ENCODE peak calls at places on chromosomes 16 and 17, in eight cellular contexts. T, F, A, I, N, M, E and W are unnamed samples.

GRCh38 chr17:15351925-15352324 is 10.5 kb upstream of the TEKT3 start:
- DNase-seq in T (no peak), I (no peak), N (peak), M (peak), F (no peak), A (no peak), E (peak), W (no peak)

GRCh38 chr16:81900456-81900855 is 110.8 kb downstream of the SDR42E1 start:
- DNase-seq in I (no peak), A (no peak), T (no peak), F (no peak), N (no peak), M (no peak), E (no peak), W (no peak)

GRCh38 chr17:32266389-32267269 is 997 bp downstream of the RHBDL3 start:
- DNase-seq in N (no peak), M (no peak), I (no peak), E (no peak), F (no peak), A (peak), T (peak), W (no peak)

GRCh38 chr16:709651-710499 is 4.3 kb upstream of the FBXL16 start:
- DNase-seq in M (peak), F (no peak), A (no peak), N (no peak), T (peak), I (no peak), E (peak), W (no peak)

GRCh38 chr16:4323071-4323844 is 7.4 kb downstream of the GLIS2 start:
- DNase-seq in I (no peak), N (no peak), T (no peak), F (no peak), E (no peak), A (peak), M (no peak), W (no peak)

GRCh38 chr16:58494981-58495860 is 4.7 kb upstream of the NDRG4 start:
- DNase-seq in N (no peak), F (peak), M (peak), E (peak), I (peak), A (peak), T (peak), W (no peak)

GRCh38 chr16:57475711-57476339 is 10.5 kb downstream of the DOK4 start:
- DNase-seq in A (peak), T (peak), F (no peak), I (no peak), N (no peak), M (peak), E (peak), W (no peak)

GRCh38 chr17:77884019-77884418 is 74.5 kb upstream of the TNRC6C start:
- DNase-seq in T (peak), F (no peak), E (peak), A (no peak), M (no peak), I (no peak), N (no peak), W (no peak)

GRCh38 chr16:86667035-86667434 is 88.7 kb downstream of the FOXL1 start:
- DNase-seq in M (no peak), E (no peak), A (no peak), T (no peak), I (no peak), N (peak), F (no peak), W (no peak)

GRCh38 chr17:35167666-35168065 is 20.0 kb downstream of the UNC45B start:
- DNase-seq in T (no peak), E (peak), I (no peak), N (no peak), A (no peak), F (no peak), M (peak), W (no peak)

GRCh38 chr17:42179911-42180410 is 981 bp downstream of the KCNH4 start:
- DNase-seq in I (no peak), F (peak), T (peak), E (peak), A (no peak), M (no peak), N (no peak), W (no peak)

GRCh38 chr17:42179335-42179734 is 1.6 kb downstream of the KCNH4 start:
- DNase-seq in F (no peak), A (no peak), T (no peak), M (no peak), I (no peak), N (no peak), E (no peak), W (no peak)

GRCh38 chr17:42180411-42180921 is 476 bp downstream of the KCNH4 start:
- DNase-seq in E (no peak), F (no peak), I (no peak), A (no peak), N (no peak), T (no peak), M (no peak), W (no peak)

GRCh38 chr17:42181851-42182207 is 887 bp upstream of the KCNH4 start:
- DNase-seq in T (no peak), A (no peak), F (no peak), M (no peak), N (no peak), I (no peak), E (no peak), W (no peak)

GRCh38 chr17:42180922-42181850 is at the start of gene KCNH4:
- DNase-seq in T (peak), N (peak), I (no peak), A (peak), M (no peak), E (peak), F (no peak), W (no peak)
- TF ChIP-seq CTCF in T (peak), N (peak), I (peak), A (peak), M (no peak), E (peak), F (no peak), W (peak)

GRCh38 chr17:50594040-50594618 is 33.6 kb downstream of the CACNA1G start:
- DNase-seq in E (no peak), I (no peak), M (no peak), N (no peak), T (no peak), A (no peak), F (no peak), W (no peak)

GRCh38 chr17:50593321-50593720 is 32.8 kb downstream of the CACNA1G start:
- DNase-seq in T (peak), M (no peak), A (no peak), N (no peak), F (no peak), E (no peak), I (no peak), W (no peak)

GRCh38 chr17:50594931-50595330 is 34.4 kb downstream of the CACNA1G start:
- DNase-seq in E (no peak), T (no peak), A (no peak), M (no peak), I (no peak), F (no peak), N (no peak), W (no peak)

GRCh38 chr17:50598487-50598886 is 36.2 kb upstream of the ABCC3 start:
- DNase-seq in T (no peak), F (no peak), N (no peak), A (no peak), E (no peak), I (no peak), M (no peak), W (no peak)

GRCh38 chr17:50596191-50597037 is 35.9 kb downstream of the CACNA1G start:
- DNase-seq in T (peak), I (no peak), A (no peak), M (no peak), N (no peak), E (no peak), F (no peak), W (no peak)
- TF ChIP-seq CTCF in T (peak), I (peak), A (no peak), M (no peak), N (no peak), E (peak), F (peak), W (peak)

GRCh38 chr16:62077998-62078397 is 41.8 kb upstream of the CDH8 start:
- DNase-seq in F (no peak), T (peak), E (no peak), I (no peak), N (no peak), M (peak), A (no peak), W (no peak)
- TF ChIP-seq CTCF in F (no peak), T (peak), E (no peak), I (peak), N (no peak), M (peak), A (no peak), W (peak)

DNA sequence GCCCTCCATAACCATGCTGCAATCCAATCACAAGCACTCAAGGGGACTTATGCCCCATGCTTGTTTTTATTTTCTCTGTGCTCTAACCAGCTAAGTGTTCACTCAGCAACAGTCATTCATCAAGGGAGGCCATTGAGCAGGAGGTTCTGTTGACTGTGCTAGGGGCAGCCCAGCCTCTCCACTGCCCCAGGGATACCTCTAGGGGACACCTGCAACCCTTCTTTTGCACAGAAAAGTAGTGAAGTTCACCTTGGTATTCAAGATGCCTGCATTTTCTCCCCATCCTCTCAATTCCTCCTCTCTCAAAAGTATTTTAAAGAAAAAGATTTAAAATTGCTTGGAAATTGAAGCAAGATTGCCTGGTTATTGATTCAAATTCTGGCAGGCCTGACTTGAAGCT is 124.7 kb upstream of the GNAO1 start:
- DNase-seq in F (no peak), A (no peak), M (no peak), I (no peak), N (no peak), E (no peak), T (no peak), W (no peak)
- TF ChIP-seq CTCF in F (no peak), A (no peak), M (no peak), I (no peak), N (no peak), E (no peak), T (no peak), W (no peak)

DNA sequence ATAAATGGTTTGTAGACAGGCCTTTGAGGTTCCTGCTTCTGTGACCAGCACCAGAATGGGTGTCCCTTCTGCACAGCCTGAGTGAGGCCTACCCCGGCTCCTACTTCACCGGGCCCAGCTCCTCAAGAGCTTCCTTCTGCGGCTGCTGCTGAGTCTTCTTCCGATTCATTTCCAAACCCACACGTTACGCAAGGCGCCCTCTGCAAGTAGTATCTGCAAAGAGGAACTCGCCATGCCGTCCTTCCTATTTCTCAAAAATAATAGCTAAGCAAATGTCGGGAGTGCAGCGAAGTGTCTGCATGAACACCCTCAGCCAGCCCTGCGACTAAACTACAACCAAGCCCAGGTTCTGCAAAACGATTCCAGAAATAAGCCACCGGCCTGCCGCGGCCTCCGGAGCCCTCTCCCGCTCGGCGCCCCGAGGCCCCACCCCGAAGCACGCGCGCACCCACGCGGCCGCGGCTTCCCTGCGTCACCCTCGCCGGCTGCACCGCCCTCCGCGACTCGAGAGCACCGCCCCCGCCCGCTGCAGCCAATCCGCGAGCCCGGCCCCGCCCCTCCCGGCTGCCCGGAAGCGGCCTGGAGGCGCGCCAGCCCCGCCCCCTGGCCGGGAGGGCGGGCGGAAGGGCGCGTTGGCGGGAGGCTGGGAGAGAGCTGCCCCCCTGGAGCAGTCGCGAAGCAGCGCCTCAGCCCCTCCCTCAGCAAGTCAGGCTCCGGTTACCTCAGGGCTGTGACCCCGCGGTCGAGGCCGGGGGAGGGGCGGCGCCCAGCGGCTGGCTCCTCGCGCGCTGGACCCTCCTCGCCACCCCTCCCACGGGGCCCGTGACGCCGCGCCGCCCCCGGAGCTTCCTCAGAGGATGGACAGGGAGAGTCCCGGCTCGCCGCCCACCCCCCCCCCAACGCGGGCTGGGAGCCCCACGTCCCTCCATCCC is 8.3 kb downstream of the MNT start:
- DNase-seq in F (peak), A (peak), I (no peak), N (peak), E (peak), T (peak), M (peak), W (peak)
- TF ChIP-seq CTCF in F (no peak), A (no peak), I (no peak), N (no peak), E (no peak), T (no peak), M (no peak), W (no peak)

DNA sequence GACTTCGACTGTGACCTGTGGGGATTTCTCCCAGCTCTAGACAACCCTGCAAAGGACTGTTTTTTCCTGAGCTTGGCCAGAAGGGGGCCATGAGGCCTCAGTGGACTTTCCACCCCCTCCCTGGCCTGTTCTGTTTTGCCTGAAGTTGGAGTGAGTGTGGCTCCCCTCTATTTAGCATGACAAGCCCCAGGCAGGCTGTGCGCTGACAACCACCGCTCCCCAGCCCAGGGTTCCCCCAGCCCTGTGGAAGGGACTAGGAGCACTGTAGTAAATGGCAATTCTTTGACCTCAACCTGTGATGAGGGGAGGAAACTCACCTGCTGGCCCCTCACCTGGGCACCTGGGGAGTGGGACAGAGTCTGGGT is 19.3 kb downstream of the NGFR start:
- DNase-seq in A (peak), M (no peak), N (no peak), T (peak), I (no peak), E (peak), F (no peak), W (peak)
- TF ChIP-seq CTCF in A (peak), M (peak), N (no peak), T (peak), I (peak), E (peak), F (peak), W (peak)

GRCh38 chr17:6365187-6365943 is 69.6 kb downstream of the AIPL1 start:
- DNase-seq in F (no peak), I (no peak), T (no peak), A (no peak), E (peak), N (no peak), M (peak), W (no peak)
- TF ChIP-seq CTCF in F (no peak), I (no peak), T (no peak), A (no peak), E (no peak), N (no peak), M (no peak), W (no peak)

DNA sequence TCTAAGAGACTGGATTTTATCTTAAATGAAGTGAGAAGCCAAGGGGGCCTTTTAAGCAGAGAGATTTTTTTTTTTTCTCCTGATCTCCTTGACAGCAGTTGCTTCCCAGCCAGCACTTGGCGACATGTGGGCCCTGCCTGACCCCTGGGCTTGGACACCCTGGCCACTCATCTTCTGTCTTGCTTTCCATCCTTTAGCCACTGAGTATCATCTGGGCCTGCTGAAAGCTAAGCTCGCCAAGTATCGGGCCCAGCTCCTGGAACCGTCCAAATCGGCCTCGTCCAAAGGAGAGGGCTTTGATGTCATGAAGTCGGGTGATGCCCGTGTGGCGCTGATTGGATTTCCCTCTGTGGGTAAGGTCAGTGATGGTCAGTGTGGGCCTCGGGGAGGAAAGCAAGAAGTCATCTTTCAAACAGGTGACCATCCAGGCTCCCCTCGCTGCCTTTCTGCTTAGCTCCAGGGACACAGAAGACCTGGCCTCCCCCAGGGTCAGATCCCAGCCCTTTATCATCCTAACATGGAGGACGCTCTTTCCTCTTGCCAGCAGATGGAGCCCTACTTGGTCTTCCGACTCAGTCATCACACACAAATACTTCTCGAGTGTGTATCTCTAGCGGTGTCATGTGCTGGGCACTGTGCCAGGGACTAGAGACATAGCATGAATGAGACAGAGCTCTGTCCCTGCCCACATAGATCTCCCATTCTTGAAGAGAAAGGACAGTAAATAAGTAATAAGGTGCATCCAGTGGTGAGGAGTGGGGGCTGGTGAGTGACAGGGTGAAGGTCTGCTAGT is 6.1 kb downstream of the DRG2 start:
- DNase-seq in E (peak), N (peak), I (no peak), M (peak), A (no peak), F (no peak), T (no peak), W (no peak)
- TF ChIP-seq CTCF in E (peak), N (no peak), I (peak), M (peak), A (no peak), F (no peak), T (peak), W (peak)

DNA sequence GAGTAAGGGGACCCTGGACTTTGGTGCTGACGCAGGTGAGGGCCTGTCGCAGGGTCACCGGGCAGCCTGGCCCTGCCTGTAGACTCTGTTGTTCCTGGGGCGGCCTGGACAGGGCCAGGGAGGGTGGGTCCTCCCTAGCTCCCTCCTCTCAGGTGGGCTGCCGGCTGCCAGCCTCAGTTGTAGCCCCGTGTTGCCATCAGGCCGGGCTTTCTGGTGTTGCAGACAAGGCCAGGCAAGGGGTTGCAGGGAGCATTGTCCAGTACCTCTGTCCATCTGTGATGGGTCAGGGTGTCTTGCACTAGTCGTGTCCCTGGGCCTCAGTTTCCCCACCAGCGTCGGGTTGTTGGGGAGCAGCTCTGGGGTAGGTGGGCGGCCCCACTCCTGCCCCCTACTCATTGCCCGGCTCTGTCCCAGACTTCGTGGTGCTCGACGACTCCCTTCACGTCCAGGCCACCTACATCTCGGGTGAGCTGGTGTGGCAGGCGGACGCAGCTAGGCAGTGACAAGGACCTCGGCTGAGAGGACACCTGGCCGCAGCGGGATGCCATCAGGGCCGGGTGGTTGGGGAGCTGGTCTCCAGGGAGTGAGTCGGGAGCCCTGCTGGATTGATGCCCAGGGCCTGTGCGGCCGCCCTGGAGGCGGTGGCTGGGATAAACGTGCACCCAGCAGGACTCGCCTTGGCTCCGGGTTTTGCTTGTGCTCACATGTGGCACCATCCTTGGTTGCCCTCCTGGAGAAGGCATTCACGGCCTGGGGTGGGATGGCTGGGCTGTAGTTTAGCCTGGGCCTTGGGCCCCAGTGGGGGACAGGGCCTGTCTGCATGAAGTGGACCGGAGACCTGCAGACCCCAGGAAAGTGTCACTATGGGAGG is 1.9 kb downstream of the CEMP1 start:
- DNase-seq in N (no peak), A (peak), T (no peak), F (no peak), E (no peak), M (peak), I (no peak), W (no peak)
- TF ChIP-seq CTCF in N (no peak), A (no peak), T (no peak), F (no peak), E (no peak), M (no peak), I (no peak), W (peak)

DNA sequence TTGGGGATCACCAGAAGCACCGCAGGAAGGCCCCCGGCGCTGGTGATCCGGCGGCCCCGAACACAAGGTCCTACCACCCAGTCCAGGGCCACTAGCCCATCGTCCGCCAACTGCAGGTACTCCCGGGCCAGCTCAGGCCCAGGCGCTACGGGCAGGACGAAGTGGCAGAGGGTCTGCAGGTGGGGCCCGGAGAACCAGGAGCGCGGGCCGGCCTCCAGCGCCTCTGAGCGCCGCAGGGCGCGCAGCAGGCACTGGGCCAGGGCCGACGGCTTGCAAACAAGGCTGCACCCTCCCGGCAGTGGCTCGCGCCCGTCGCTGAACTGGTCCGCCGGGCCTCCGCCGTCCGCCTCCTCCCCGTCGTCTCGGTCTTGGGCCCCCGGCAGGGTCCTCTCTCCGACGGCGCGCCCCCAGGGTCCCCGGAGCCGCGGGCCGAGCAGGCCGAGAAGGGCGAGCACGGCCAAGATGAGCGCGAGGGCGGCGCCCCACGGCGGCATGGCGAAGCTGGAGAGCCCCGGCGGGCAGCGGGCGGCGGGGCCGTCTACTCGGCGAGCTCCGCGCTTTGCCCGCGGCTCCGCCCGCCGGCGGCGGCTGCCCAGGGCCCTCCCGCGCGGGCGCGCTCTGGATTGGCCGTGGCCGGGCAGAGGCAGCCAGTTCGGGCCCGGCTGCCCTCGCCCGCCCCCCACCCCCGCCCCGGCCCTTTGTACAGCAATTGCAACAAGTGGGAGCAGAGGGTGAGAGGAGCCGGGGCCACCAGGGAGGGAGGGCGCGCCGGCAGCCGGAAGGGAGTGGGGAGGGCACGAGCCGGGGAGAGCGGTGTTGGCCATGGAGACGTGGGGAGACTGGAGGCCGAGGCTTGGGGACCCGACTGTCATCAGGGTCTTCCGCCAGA is at the start of gene ABHD15:
- DNase-seq in E (peak), N (peak), A (peak), F (peak), M (peak), I (no peak), T (peak), W (peak)
- TF ChIP-seq CTCF in E (no peak), N (no peak), A (no peak), F (no peak), M (no peak), I (no peak), T (no peak), W (no peak)